ENCODE peak calls at places on chromosome 12, in seven cellular contexts. S is adrenal gland, U is ovary, D is stomach, N is transverse colon, E is uterus, B is A549. M is an unnamed sample. For H3K4me1, the result is how much of the 10 kb centered on the place peaks cover.

GRCh38 chr12:27305673-27306504 is 26.7 kb upstream of the BMAL2 start:
- DNase-seq in B (peak), S (no peak), D (no peak), U (no peak), N (no peak), E (no peak), M (no peak)

GRCh38 chr12:39692258-39692853 is 72.8 kb upstream of the ABCD2 start:
- DNase-seq in B (no peak), N (no peak), S (no peak), U (no peak), D (no peak), E (no peak), M (no peak)

GRCh38 chr12:27163048-27163715 is 80.8 kb upstream of the C12orf71 start:
- DNase-seq in E (no peak), N (no peak), U (no peak), B (no peak), D (no peak), S (no peak), M (no peak)

GRCh38 chr12:91926810-91927209 is 218.8 kb downstream of the BTG1 start:
- DNase-seq in S (no peak), D (no peak), N (no peak), E (no peak), U (no peak), B (peak), M (no peak)

GRCh38 chr12:28536088-28536487 is 345.8 kb downstream of the CCDC91 start:
- DNase-seq in B (no peak), D (no peak), E (no peak), N (no peak), U (no peak), S (no peak), M (no peak)

GRCh38 chr12:8609061-8609570 is 3.5 kb downstream of the AICDA start:
- DNase-seq in B (peak), D (no peak), N (no peak), S (no peak), U (no peak), E (no peak), M (peak)

GRCh38 chr12:53595212-53595611 is 31.0 kb downstream of the ATF7 start:
- DNase-seq in S (no peak), D (no peak), N (no peak), B (no peak), E (no peak), U (no peak), M (no peak)

GRCh38 chr12:52394836-52395405 is 9.5 kb upstream of the KRT84 start:
- DNase-seq in S (no peak), U (no peak), E (no peak), B (no peak), D (no peak), N (no peak), M (no peak)

GRCh38 chr12:87756111-87756510 is 273.1 kb downstream of the C12orf50 start:
- DNase-seq in U (no peak), N (no peak), D (no peak), B (peak), S (no peak), E (no peak), M (no peak)

GRCh38 chr12:2959194-2959507 is at the start of gene TEAD4:
- DNase-seq in B (peak), E (peak), N (peak), U (peak), D (peak), S (peak), M (peak)

GRCh38 chr12:99450231-99450630 is 197.3 kb upstream of the GARIN6 start:
- DNase-seq in B (no peak), N (no peak), S (no peak), E (no peak), D (no peak), U (no peak), M (no peak)

GRCh38 chr12:68630050-68630449 is 19.4 kb downstream of the RAP1B start:
- DNase-seq in E (no peak), D (no peak), B (no peak), N (no peak), S (no peak), U (no peak), M (no peak)
- H3K4me1 ChIP-seq in E (under half), D (half or more), B (under half), N (under half), S (half or more), U (under half), M (under half)

GRCh38 chr12:58544281-58544680 is 376.0 kb downstream of the LRIG3 start:
- DNase-seq in N (no peak), B (no peak), S (no peak), E (no peak), D (no peak), U (no peak), M (no peak)

GRCh38 chr12:58540480-58541299 is 379.6 kb downstream of the LRIG3 start:
- DNase-seq in S (peak), E (peak), B (peak), U (peak), D (peak), N (peak), M (peak)

GRCh38 chr12:58537278-58537677 is 383.0 kb downstream of the LRIG3 start:
- DNase-seq in E (no peak), B (no peak), U (no peak), N (no peak), D (no peak), S (no peak), M (no peak)

GRCh38 chr12:58539295-58539694 is 381.0 kb downstream of the LRIG3 start:
- DNase-seq in N (no peak), U (no peak), S (no peak), E (no peak), B (no peak), D (no peak), M (no peak)

GRCh38 chr12:58541300-58541690 is 379.0 kb downstream of the LRIG3 start:
- DNase-seq in N (no peak), D (no peak), E (no peak), U (no peak), B (no peak), S (no peak), M (no peak)
- H3K4me3 ChIP-seq in N (no peak), D (no peak), E (no peak), U (no peak), B (no peak), S (no peak), M (no peak)

GRCh38 chr12:48852734-48853168 is 788 bp upstream of the DDX23 start:
- DNase-seq in B (no peak), D (no peak), E (no peak), N (no peak), S (no peak), U (no peak), M (no peak)
- TF ChIP-seq POLR2A in B (no peak), D (no peak), E (no peak), N (no peak), S (no peak), U (no peak), M (no peak)

GRCh38 chr12:132496710-132497109 is 6.8 kb downstream of the FBRSL1 start:
- DNase-seq in D (no peak), S (no peak), U (no peak), N (no peak), B (no peak), E (no peak), M (no peak)

GRCh38 chr12:132497514-132498405 is 7.8 kb downstream of the FBRSL1 start:
- DNase-seq in S (no peak), B (no peak), N (no peak), U (no peak), E (no peak), D (no peak), M (no peak)

GRCh38 chr12:132500856-132501180 is 10.9 kb downstream of the FBRSL1 start:
- DNase-seq in U (no peak), B (no peak), S (no peak), E (no peak), D (no peak), N (no peak), M (no peak)

GRCh38 chr12:132500137-132500855 is 10.3 kb downstream of the FBRSL1 start:
- DNase-seq in N (no peak), D (no peak), E (no peak), S (no peak), B (no peak), U (no peak), M (no peak)

DNA sequence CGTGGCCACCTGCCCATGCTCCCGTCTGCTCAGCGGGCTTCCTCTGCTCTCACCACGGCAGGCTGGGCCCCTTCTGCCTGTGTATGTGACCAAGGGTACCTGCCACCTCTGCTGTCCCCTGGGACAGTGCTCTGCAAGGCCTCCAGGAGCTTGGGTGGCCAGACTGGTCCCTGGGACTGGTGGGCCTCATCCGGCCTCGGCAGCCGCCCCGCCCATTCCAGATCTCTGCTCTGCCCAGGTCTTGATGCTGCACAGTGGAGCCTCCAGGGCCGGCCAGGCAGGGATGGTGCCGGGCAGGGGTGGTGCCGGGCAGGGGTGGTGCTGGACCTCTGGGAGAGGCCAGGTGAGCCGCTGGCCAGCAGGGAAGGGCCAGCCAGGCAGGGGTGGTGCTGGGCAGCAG is 9.0 kb downstream of the FBRSL1 start:
- DNase-seq in S (no peak), E (no peak), U (no peak), B (no peak), N (no peak), D (no peak), M (no peak)
- H3K4me1 ChIP-seq in S (half or more), E (under half), U (under half), B (under half), N (under half), D (half or more), M (half or more)

GRCh38 chr12:84069699-84070098 is 842.9 kb downstream of the SLC6A15 start:
- DNase-seq in B (no peak), S (no peak), U (no peak), N (no peak), D (no peak), E (no peak), M (no peak)
- H3K4me3 ChIP-seq in B (no peak), S (no peak), U (no peak), N (no peak), D (no peak), E (no peak), M (no peak)

DNA sequence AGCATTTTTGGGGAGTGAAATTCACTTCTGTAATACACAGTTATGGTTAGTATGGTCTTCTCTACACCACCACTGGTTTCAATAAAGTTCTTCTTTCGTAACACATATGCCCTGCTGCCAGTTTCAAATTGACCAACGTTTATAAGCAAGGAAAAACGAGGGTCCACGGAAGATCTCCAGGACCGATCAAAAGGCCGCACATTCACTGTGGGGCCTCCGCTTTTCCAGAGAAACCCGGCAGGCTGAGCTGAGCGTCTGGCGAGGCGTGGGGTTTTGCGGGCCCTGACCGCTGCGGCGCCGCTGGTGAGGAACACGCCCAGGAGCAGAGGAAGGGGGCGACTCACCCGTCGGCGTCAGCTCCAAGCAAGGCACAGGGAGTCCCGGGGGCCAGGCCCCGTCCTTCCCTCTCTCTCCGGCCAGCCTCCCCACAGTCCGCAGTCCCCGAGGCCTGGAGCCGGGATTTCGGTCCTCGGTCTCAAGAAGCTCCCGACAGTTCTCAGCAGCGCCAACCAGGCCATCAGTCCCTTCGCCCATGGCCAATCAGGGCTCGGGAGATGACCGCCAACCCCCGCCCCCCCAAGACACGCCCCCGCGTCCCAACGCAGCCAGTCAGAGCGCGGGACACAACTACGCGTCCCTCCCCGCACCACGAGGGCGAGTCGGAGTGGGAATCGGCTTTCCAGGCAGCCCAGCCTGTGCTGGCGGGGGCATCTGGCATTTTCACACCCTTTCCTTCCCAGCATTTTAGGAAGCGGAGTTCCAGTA is at the start of gene MTERF2:
- DNase-seq in N (peak), S (peak), U (peak), E (peak), B (peak), D (peak), M (peak)
- TF ChIP-seq POLR2A in N (peak), S (peak), U (peak), E (peak), B (peak), D (peak), M (peak)